ENCODE peak calls at places on chromosomes 13 and 19, in eight cellular contexts. S, C, G, V, H, R, W and E are unnamed samples.

GRCh38 chr13:67119481-67119883 is 110.7 kb downstream of the PCDH9 start:
- DNase-seq in S (no peak), C (no peak), W (no peak), H (no peak), G (no peak), R (peak; percentile 79), V (no peak), E (no peak)

GRCh38 chr13:46595918-46596315 is 42.9 kb downstream of the LRCH1 start:
- DNase-seq in G (no peak), H (no peak), W (no peak), S (no peak), V (no peak), C (no peak), R (no peak), E (no peak)

GRCh38 chr13:111900390-111901180 is 166.4 kb upstream of the SOX1 start:
- DNase-seq in S (no peak), G (no peak), C (no peak), R (no peak), H (no peak), V (no peak), W (no peak), E (no peak)

GRCh38 chr19:13832096-13832495 is 36.9 kb downstream of the ZSWIM4 start:
- DNase-seq in R (no peak), S (no peak), H (no peak), W (no peak), V (no peak), C (no peak), G (no peak), E (no peak)

GRCh38 chr13:78247362-78247761 is 328.7 kb upstream of the EDNRB start:
- DNase-seq in H (no peak), W (no peak), R (no peak), S (no peak), C (no peak), V (no peak), G (no peak), E (no peak)

GRCh38 chr13:42574435-42575311 is 721 bp downstream of the TNFSF11 start:
- DNase-seq in C (no peak), R (no peak), H (peak; percentile 81), W (no peak), S (no peak), G (no peak), V (no peak), E (peak; percentile 85)

GRCh38 chr19:45506991-45507863 is at the start of gene VASP:
- DNase-seq in W (peak; percentile 82), V (peak; percentile 84), C (peak; percentile 93), S (peak; percentile 47), G (peak; percentile 94), H (peak; percentile 97), R (peak; percentile 86), E (peak; percentile 87)

GRCh38 chr13:95300625-95301134 is 571 bp downstream of the ABCC4 start:
- DNase-seq in H (peak; percentile 67), R (peak; percentile 42), G (peak; percentile 54), C (peak; percentile 76), S (no peak), V (peak; percentile 18), W (peak; percentile 48), E (peak; percentile 82)

GRCh38 chr13:80259159-80259558 is 81.8 kb downstream of the SPRY2 start:
- DNase-seq in W (no peak), V (no peak), G (no peak), C (no peak), R (no peak), S (no peak), H (no peak), E (no peak)

GRCh38 chr19:8034178-8034525 is 18.4 kb upstream of the CCL25 start:
- DNase-seq in V (no peak), G (no peak), W (no peak), R (no peak), C (no peak), S (no peak), H (no peak), E (no peak)

GRCh38 chr13:21637296-21637695 is 33.3 kb upstream of the MICU2 start:
- DNase-seq in W (no peak), V (no peak), H (peak; percentile 44), G (no peak), R (peak; percentile 96), S (no peak), C (peak; percentile 77), E (no peak)

GRCh38 chr19:18281082-18282020 is at the start of gene JUND:
- DNase-seq in C (peak; percentile 99), H (peak; percentile 98), S (peak; percentile 91), W (peak; percentile 99), G (peak; percentile 98), V (peak; percentile 99), R (peak; percentile 98), E (peak; percentile 98)
- TF ChIP-seq CTCF in C (no peak), H (no peak), S (no peak), W (no peak), G (peak; percentile 35), V (no peak), R (no peak), E (no peak)

GRCh38 chr19:49210108-49210900 is 52.7 kb downstream of the TRPM4 start:
- DNase-seq in G (peak; percentile 61), W (no peak), V (peak; percentile 85), R (peak; percentile 22), S (no peak), H (peak; percentile 64), C (peak; percentile 60), E (peak; percentile 54)
- TF ChIP-seq CTCF in G (no peak), W (no peak), V (no peak), R (no peak), S (no peak), H (peak; percentile 16), C (no peak), E (peak; percentile 21)

GRCh38 chr19:29121684-29122083 is 91.3 kb downstream of the UQCRFS1 start:
- DNase-seq in C (no peak), R (no peak), S (no peak), G (no peak), H (peak; percentile 14), W (no peak), V (no peak), E (no peak)
- TF ChIP-seq CTCF in C (peak; percentile 33), R (peak; percentile 16), S (no peak), G (peak; percentile 64), H (peak; percentile 36), W (no peak), V (no peak), E (no peak)

GRCh38 chr19:30077851-30078355 is 135.9 kb downstream of the URI1 start:
- DNase-seq in H (no peak), W (no peak), S (no peak), C (no peak), R (no peak), G (no peak), V (no peak), E (no peak)
- TF ChIP-seq CTCF in H (no peak), W (no peak), S (no peak), C (no peak), R (no peak), G (no peak), V (no peak), E (no peak)

GRCh38 chr19:1941146-1942077 is at the start of gene CSNK1G2:
- DNase-seq in C (peak; percentile 64), H (peak; percentile 14), W (no peak), S (no peak), V (peak; percentile 33), G (no peak), R (no peak), E (no peak)
- TF ChIP-seq CTCF in C (no peak), H (no peak), W (no peak), S (no peak), V (no peak), G (no peak), R (no peak), E (peak; percentile 62)

DNA sequence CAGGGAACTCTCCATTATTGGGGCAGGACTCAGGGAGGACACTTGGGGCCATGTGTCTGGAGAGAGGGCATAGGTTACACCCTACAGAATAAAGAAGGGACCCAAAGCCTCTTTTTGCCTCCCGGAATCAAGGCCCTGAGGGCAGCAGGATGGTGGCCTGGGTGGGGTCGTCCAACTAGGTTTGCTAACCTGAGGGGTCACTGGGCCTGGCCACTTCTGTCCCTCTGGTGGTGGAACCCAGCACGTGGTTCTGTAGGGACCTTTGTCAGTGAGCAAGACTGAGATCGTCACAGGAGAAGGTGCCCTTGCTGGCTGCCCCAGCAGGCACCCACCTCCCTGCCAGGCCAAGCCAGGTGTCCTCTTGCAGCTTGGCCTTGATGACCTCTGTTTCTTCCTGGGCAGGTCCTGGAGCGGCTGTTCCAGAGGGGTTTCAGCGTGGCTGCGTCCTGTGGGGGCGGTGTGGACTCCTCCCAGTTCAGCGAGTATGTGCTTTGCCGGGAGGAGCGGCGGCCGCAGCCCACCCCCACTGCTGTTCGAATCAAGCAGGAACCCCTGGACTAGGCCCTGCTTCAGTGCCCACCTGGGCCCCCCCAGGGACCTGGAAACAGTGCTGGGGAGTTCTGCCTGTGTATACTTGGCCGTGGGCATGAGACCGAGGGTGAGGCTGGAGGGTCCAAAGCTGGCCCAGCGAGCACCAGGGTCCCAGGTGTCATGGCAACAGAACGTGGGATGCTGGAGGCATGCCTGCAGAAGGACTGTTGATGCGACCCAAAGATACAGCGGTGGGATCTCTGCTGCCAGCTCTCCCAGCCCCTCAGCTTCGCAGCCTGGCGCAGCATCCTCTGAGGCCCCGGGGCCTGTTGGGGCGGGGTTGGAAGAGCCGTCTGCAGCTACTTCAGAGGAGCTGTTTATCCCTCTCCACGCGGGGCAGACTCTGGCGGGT is 16.0 kb downstream of the KCTD15 start:
- DNase-seq in R (no peak), S (no peak), C (peak; percentile 46), W (no peak), G (no peak), H (no peak), V (no peak), E (no peak)
- TF ChIP-seq CTCF in R (no peak), S (no peak), C (no peak), W (no peak), G (no peak), H (no peak), V (no peak), E (no peak)

GRCh38 chr19:21483589-21484170 is 21.7 kb upstream of the ZNF429 start:
- DNase-seq in V (peak; percentile 25), S (no peak), R (no peak), G (peak; percentile 28), H (peak; percentile 77), C (peak; percentile 76), W (no peak), E (peak; percentile 50)
- TF ChIP-seq CTCF in V (peak; percentile 54), S (peak; percentile 54), R (peak; percentile 38), G (peak; percentile 58), H (peak; percentile 76), C (peak; percentile 72), W (no peak), E (no peak)